ENCODE peak calls at places on chromosomes 11 and 22, in six cellular contexts. T is HL-60, C is BE2C, A is endothelial cell, P is NCI-H510A, O is NCI-H2081. X is an unnamed sample.

GRCh38 chr22:43847376-43848289 is 14.7 kb downstream of the SULT4A1 start:
- DNase-seq in O (no peak), T (no peak), A (no peak), C (peak; percentile 5), P (no peak), X (no peak)

GRCh38 chr11:86818466-86819282 is 18.3 kb downstream of the PRSS23 start:
- DNase-seq in T (peak; percentile 8), A (no peak), O (peak; percentile 69), P (peak; percentile 2), C (no peak), X (peak; percentile 66)

GRCh38 chr11:12029738-12030363 is 21.4 kb upstream of the DKK3 start:
- DNase-seq in C (no peak), A (no peak), T (no peak), O (no peak), P (no peak), X (no peak)

GRCh38 chr11:110785398-110785797 is 73.2 kb upstream of the ARHGAP20 start:
- DNase-seq in P (no peak), O (no peak), T (no peak), C (no peak), A (no peak), X (no peak)

GRCh38 chr22:45977003-45977395 is at the start of gene WNT7B:
- DNase-seq in A (no peak), C (no peak), P (peak; percentile 73), T (no peak), O (peak; percentile 65), X (peak; percentile 80)

GRCh38 chr22:33519140-33519973 is 400.9 kb downstream of the LARGE1 start:
- DNase-seq in O (no peak), C (no peak), P (no peak), T (no peak), A (peak; percentile 46), X (peak; percentile 57)

GRCh38 chr11:12170984-12171383 is 60.6 kb downstream of the MICAL2 start:
- DNase-seq in T (no peak), C (no peak), P (no peak), A (no peak), O (no peak), X (no peak)

GRCh38 chr22:20061481-20061861 is 18.6 kb upstream of the DGCR8 start:
- DNase-seq in P (no peak), C (no peak), T (no peak), O (no peak), A (no peak), X (no peak)

GRCh38 chr11:130144129-130144528 is 15.5 kb upstream of the ST14 start:
- DNase-seq in A (no peak), P (no peak), C (no peak), O (no peak), T (no peak), X (no peak)

GRCh38 chr11:19243143-19243542 is 2.4 kb upstream of the E2F8 start:
- DNase-seq in C (no peak), T (no peak), A (no peak), O (no peak), P (no peak), X (no peak)